ENCODE peak calls at places on chromosomes 7 and 10, in six cellular contexts. R is K562, N is HepG2, J is GM12892, T is GM12878, Z is H1. V is an unnamed sample.

GRCh38 chr10:97887399-97887798 is 37.8 kb downstream of the GOLGA7B start:
- DNase-seq in R (peak; percentile 68), N (no peak), J (no peak), T (no peak), Z (no peak), V (no peak)

GRCh38 chr7:96831446-96831845 is 121.8 kb upstream of the SEM1 start:
- DNase-seq in R (no peak), N (no peak), J (no peak), T (no peak), Z (no peak), V (no peak)

GRCh38 chr7:133003052-133003910 is 78.6 kb downstream of the CHCHD3 start:
- DNase-seq in R (no peak), N (no peak), J (no peak), T (no peak), Z (no peak), V (no peak)

GRCh38 chr10:86693721-86694369 is 25.5 kb downstream of the LDB3 start:
- DNase-seq in R (peak; percentile 66), N (peak; percentile 19), J (no peak), T (no peak), Z (no peak), V (peak; percentile 56)

GRCh38 chr10:121833387-121833786 is 94.4 kb downstream of the ATE1 start:
- DNase-seq in R (peak; percentile 6), N (no peak), J (no peak), T (no peak), Z (no peak), V (no peak)

GRCh38 chr10:103852189-103852711 is 3.1 kb downstream of the SH3PXD2A start:
- DNase-seq in R (no peak), N (no peak), J (no peak), T (no peak), Z (no peak), V (no peak)

GRCh38 chr10:69375307-69376151 is 41.2 kb downstream of the TACR2 start:
- DNase-seq in R (no peak), N (no peak), J (no peak), T (no peak), Z (peak; percentile 39), V (no peak)

GRCh38 chr7:3234851-3235250 is 66.2 kb upstream of the SDK1 start:
- DNase-seq in R (no peak), N (no peak), J (no peak), T (no peak), Z (no peak), V (no peak)

GRCh38 chr10:6647811-6648526 is 67.9 kb upstream of the PRKCQ start:
- DNase-seq in R (peak; percentile 72), N (peak; percentile 36), J (peak; percentile 38), T (no peak), Z (peak; percentile 58), V (peak; percentile 50)

GRCh38 chr10:78626471-78626870 is 442.3 kb upstream of the ZMIZ1 start:
- DNase-seq in R (no peak), N (no peak), J (no peak), T (no peak), Z (no peak), V (no peak)

GRCh38 chr10:93376372-93377296 is 105.5 kb downstream of the MYOF start:
- DNase-seq in R (peak; percentile 53), N (peak; percentile 69), J (peak; percentile 32), T (peak; percentile 31), Z (no peak), V (peak; percentile 14)

GRCh38 chr7:26181474-26182227 is 18.9 kb downstream of the HNRNPA2B1 start:
- DNase-seq in R (no peak), N (no peak), J (no peak), T (no peak), Z (no peak), V (no peak)

GRCh38 chr10:21145751-21146445 is 248.8 kb upstream of the NEBL start:
- DNase-seq in R (no peak), N (no peak), J (no peak), T (no peak), Z (no peak), V (no peak)

GRCh38 chr10:14009315-14010082 is 321.2 kb downstream of the FRMD4A start:
- DNase-seq in R (no peak), N (no peak), J (no peak), T (peak; percentile 96), Z (no peak), V (no peak)

GRCh38 chr7:22945584-22945983 is 68.3 kb downstream of the HYCC1 start:
- DNase-seq in R (no peak), N (no peak), J (no peak), T (no peak), Z (no peak), V (no peak)

GRCh38 chr10:78903351-78903940 is 165.3 kb upstream of the ZMIZ1 start:
- DNase-seq in R (no peak), N (no peak), J (no peak), T (no peak), Z (no peak), V (no peak)

GRCh38 chr10:682931-683447 is 6.5 kb downstream of the DIP2C start:
- DNase-seq in R (no peak), N (no peak), J (no peak), T (no peak), Z (no peak), V (no peak)

GRCh38 chr10:50648935-50649227 is 25.1 kb upstream of the SGMS1 start:
- DNase-seq in R (no peak), N (no peak), J (no peak), T (no peak), Z (no peak), V (no peak)

GRCh38 chr7:953547-954327 is 743 bp downstream of the ADAP1 start:
- DNase-seq in R (no peak), N (peak; percentile 59), J (no peak), T (no peak), Z (no peak), V (no peak)

GRCh38 chr10:74156919-74157289 is 5.9 kb downstream of the ADK start:
- DNase-seq in R (peak; percentile 57), N (no peak), J (peak; percentile 24), T (no peak), Z (no peak), V (no peak)

DNA sequence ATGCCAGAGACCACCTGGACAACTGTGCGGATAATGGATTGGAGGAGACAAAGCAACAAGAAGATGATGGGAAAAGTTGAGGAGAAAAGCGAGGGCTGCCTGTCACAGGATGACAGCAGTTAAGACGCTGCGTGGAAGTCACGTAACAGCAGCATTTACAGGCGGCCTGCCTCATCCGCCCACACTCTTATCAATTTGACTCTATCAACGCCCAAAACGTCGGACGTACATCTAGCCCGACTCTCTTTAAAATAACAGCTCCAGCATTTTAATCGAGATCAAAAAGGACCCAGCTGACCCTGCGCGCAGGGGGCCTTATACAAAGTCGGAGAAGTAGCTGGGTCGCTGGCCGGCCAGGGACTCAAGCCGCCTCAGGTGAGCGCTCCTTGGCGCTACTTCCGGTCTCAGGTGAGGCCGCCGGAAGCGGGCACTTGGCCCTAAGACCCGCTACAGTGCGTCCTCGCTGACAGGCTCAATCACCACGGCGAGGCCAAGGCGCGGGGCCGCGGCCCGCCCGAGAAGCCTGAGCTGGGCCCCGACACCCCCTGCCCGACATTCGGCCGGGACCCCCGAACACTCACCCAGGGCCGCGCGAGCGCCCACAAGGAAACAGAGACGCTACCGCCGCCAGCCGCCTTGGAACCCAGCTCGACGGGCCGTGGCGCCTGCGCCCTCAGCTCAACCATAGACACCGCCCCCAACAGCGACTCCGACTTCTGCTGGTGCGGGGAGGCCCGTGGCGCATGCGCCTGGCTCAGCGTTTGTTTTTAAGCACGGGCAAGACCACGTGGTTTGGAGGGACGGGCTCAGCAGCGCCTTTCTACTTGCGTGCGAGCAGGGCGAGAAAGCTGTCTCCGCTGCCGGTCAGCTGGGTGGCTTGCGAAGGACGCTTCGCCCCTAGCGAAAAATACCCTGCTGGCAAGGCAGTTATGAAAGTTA is at the start of gene ERCC6:
- DNase-seq in R (peak; percentile 99), N (peak; percentile 94), J (peak; percentile 91), T (peak; percentile 91), Z (peak; percentile 94), V (peak; percentile 92)
- TF ChIP-seq POLR2A in R (peak; percentile 93), N (peak; percentile 71), J (peak; percentile 70), T (peak; percentile 91), Z (peak; percentile 51), V (peak; percentile 58)

DNA sequence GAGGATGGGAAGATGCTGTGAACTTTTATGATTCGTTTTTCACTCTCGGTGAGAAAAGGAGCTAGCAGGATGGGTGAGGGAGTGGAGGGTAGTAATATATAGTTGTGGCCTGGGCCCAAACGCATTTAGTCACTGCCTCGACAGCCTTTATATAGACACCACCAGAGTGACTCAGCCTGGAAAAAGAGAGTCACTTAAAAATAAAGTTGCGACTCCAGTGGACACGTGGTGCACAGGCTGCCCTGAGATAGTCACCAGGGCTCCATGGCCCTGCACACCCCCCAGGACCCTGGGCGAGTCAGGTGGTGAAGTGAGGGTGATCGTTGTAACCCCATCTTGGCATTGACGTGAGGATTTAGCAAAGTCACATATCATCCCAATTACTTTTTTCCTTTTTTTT is 106.7 kb downstream of the CUX1 start:
- DNase-seq in R (peak; percentile 40), N (no peak), J (no peak), T (no peak), Z (no peak), V (no peak)
- TF ChIP-seq POLR2AphosphoS5 in R (no peak), N (no peak), J (no peak), T (no peak), Z (no peak), V (no peak)

DNA sequence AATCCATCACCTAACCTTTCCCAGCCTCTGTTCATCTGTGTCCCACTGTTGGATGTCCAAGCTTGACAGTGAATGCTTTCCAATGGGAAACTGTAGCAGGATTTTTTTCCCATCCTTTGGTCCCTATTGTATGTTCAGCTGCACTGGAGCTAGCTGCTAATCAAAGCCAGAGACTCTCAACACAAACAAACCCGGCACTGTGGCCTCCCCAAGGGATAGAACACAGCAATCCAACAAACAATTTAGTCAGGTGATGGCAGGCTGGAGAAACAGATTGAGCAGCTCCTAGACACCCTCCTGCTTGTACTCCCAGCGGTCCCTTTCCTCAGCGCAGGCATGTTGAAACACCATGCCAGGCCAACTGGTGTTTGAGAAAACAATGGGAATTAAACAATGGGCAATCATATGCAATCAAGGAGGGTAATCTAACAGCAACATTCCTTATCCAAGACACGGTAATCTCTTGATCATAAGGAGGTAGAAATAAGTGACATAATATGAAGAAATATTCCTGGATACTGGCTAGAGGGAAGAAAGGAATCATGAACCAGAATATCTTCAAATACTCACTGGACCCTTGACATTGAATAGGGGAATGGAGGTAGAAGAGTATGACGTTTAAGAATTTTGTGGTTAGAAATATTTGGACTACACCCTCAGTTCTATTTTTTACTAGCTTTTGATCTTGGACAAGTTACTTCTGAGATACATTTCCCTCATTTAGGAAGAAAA is 15.0 kb downstream of the PTN start:
- DNase-seq in R (no peak), N (no peak), J (no peak), T (no peak), Z (no peak), V (no peak)
- TF ChIP-seq TAF1 in R (no peak), N (no peak), J (no peak), T (no peak), Z (no peak), V (no peak)

GRCh38 chr7:107170051-107170661 is 1.4 kb downstream of the HBP1 start:
- DNase-seq in R (no peak), N (no peak), J (no peak), T (no peak), Z (no peak), V (no peak)

GRCh38 chr7:107169120-107170050 is 582 bp downstream of the HBP1 start:
- DNase-seq in R (peak; percentile 100), N (peak; percentile 95), J (peak; percentile 46), T (peak; percentile 83), Z (peak; percentile 90), V (peak; percentile 46)

GRCh38 chr7:107166702-107167426 is 1.9 kb upstream of the HBP1 start:
- DNase-seq in R (no peak), N (no peak), J (no peak), T (no peak), Z (no peak), V (no peak)

GRCh38 chr7:107167483-107168232 is 1.1 kb upstream of the HBP1 start:
- DNase-seq in R (peak; percentile 89), N (peak; percentile 74), J (no peak), T (no peak), Z (no peak), V (no peak)

GRCh38 chr7:107168233-107169119 is at the start of gene HBP1:
- DNase-seq in R (peak; percentile 100), N (peak; percentile 100), J (peak; percentile 72), T (peak; percentile 100), Z (peak; percentile 100), V (peak; percentile 72)
- TF ChIP-seq POLR2A in R (peak; percentile 72), N (peak; percentile 67), J (no peak), T (peak; percentile 78), Z (peak; percentile 66), V (peak; percentile 56)

V was measured in GM12891.